ENCODE peak calls at places on chromosomes 5 and 9, in nine cellular contexts. T, Q, S, P, O, G, B, X and F are unnamed samples.

GRCh38 chr5:106818552-106818951 is 852.2 kb downstream of the EFNA5 start:
- DNase-seq in X (no peak), S (peak), P (no peak), T (no peak), O (no peak), B (no peak), G (no peak), Q (no peak), F (no peak)

GRCh38 chr5:141823056-141823455 is 55.2 kb downstream of the PCDH1 start:
- DNase-seq in S (no peak), X (no peak), Q (no peak), B (no peak), O (no peak), P (no peak), T (no peak), G (no peak), F (no peak)

GRCh38 chr9:98368366-98369065 is 113.1 kb upstream of the TBC1D2 start:
- DNase-seq in O (no peak), G (no peak), X (no peak), T (no peak), B (no peak), P (no peak), S (no peak), Q (no peak), F (no peak)

GRCh38 chr9:98899399-98900056 is 44.2 kb upstream of the COL15A1 start:
- DNase-seq in B (no peak), O (no peak), S (peak), Q (no peak), X (peak), P (no peak), G (no peak), T (peak), F (no peak)

GRCh38 chr5:128358826-128359225 is 179.2 kb downstream of the FBN2 start:
- DNase-seq in G (no peak), Q (no peak), S (no peak), O (no peak), P (no peak), X (peak), B (no peak), T (no peak), F (no peak)

GRCh38 chr5:113519412-113519811 is 5.9 kb downstream of the YTHDC2 start:
- DNase-seq in Q (no peak), S (no peak), X (no peak), O (no peak), G (no peak), T (no peak), P (no peak), B (no peak), F (no peak)

GRCh38 chr9:129278391-129279237 is 100.6 kb upstream of the IER5L start:
- DNase-seq in P (no peak), Q (no peak), S (no peak), G (peak), O (peak), B (no peak), X (no peak), T (no peak), F (no peak)

GRCh38 chr5:180399391-180399790 is 46.3 kb upstream of the GFPT2 start:
- DNase-seq in O (no peak), Q (no peak), G (no peak), B (no peak), S (no peak), T (no peak), X (no peak), P (no peak), F (no peak)

GRCh38 chr5:150757087-150757649 is 1.6 kb downstream of the DCTN4 start:
- DNase-seq in Q (no peak), T (no peak), S (no peak), P (no peak), G (no peak), O (no peak), B (no peak), X (no peak), F (no peak)

GRCh38 chr5:131983244-131983771 is 28.1 kb downstream of the ACSL6 start:
- DNase-seq in T (no peak), Q (no peak), X (peak), B (peak), P (no peak), O (no peak), G (no peak), S (no peak), F (no peak)

GRCh38 chr5:65185468-65185867 is 296.3 kb downstream of the ADAMTS6 start:
- DNase-seq in P (no peak), T (no peak), Q (no peak), S (no peak), B (no peak), X (peak), O (no peak), G (no peak), F (no peak)

GRCh38 chr9:135100241-135101067 is 13.0 kb downstream of the OLFM1 start:
- DNase-seq in S (no peak), Q (no peak), P (no peak), G (no peak), O (peak), X (no peak), B (no peak), T (no peak), F (no peak)

GRCh38 chr5:153559926-153560325 is 69.5 kb downstream of the GRIA1 start:
- DNase-seq in O (no peak), X (peak), Q (no peak), G (no peak), S (no peak), T (no peak), B (no peak), P (no peak), F (no peak)

GRCh38 chr9:111099199-111100005 is 61.1 kb upstream of the LPAR1 start:
- DNase-seq in B (no peak), G (peak), P (no peak), S (no peak), X (no peak), T (no peak), O (no peak), Q (no peak), F (no peak)

GRCh38 chr5:14665949-14666741 is 1.6 kb downstream of the OTULIN start:
- DNase-seq in P (no peak), O (no peak), T (no peak), G (peak), S (no peak), Q (no peak), B (peak), X (no peak), F (no peak)

GRCh38 chr5:78472469-78473106 is 112.2 kb downstream of the SCAMP1 start:
- DNase-seq in P (no peak), T (no peak), B (no peak), O (no peak), G (no peak), Q (no peak), S (no peak), X (peak), F (no peak)

GRCh38 chr9:119839888-119840287 is 470.7 kb upstream of the BRINP1 start:
- DNase-seq in Q (no peak), P (no peak), S (no peak), G (peak), X (no peak), B (no peak), O (no peak), T (no peak), F (no peak)

GRCh38 chr9:132769895-132770774 is 99.9 kb downstream of the GTF3C4 start:
- DNase-seq in P (peak), X (peak), T (peak), G (peak), Q (peak), S (peak), B (peak), O (peak), F (peak)